ENCODE peak calls at places on chromosomes 7 and 10, in six cellular contexts. F is T follicular helper cell; O is NCI-H1417; N is activated CD8-positive, alpha-beta T cell treated with anti-CD3 and anti-CD28 coated beads for 36 hours; Q is T47D; D is prostate gland. P is an unnamed sample.

GRCh38 chr7:113304104-113304503 is 185.8 kb upstream of the SMIM30 start:
- DNase-seq in N (no peak), O (no peak), F (no peak), D (no peak), Q (no peak), P (no peak)

GRCh38 chr10:104293021-104293420 is 24.0 kb downstream of the GSTO2 start:
- DNase-seq in F (no peak), D (no peak), N (no peak), O (no peak), Q (no peak), P (no peak)

GRCh38 chr10:49518982-49519578 is 19.8 kb downstream of the ERCC6 start:
- DNase-seq in Q (peak), D (peak), O (peak), F (no peak), N (peak), P (peak)

GRCh38 chr10:47095211-47095610 is 184.0 kb downstream of the PTPN20 start:
- DNase-seq in O (no peak), N (no peak), D (no peak), Q (no peak), F (no peak), P (no peak)

GRCh38 chr10:109587366-109587765 is 335.9 kb downstream of the XPNPEP1 start:
- DNase-seq in Q (no peak), D (no peak), N (no peak), O (no peak), F (no peak), P (no peak)

GRCh38 chr7:135557455-135558336 is at the start of gene NUP205:
- DNase-seq in N (peak), Q (peak), D (peak), O (peak), F (peak), P (peak)

GRCh38 chr7:33667261-33667660 is 238.1 kb upstream of the BMPER start:
- DNase-seq in N (no peak), D (no peak), Q (no peak), O (no peak), F (no peak), P (no peak)

GRCh38 chr10:109982123-109982522 is 25.7 kb upstream of the ADD3 start:
- DNase-seq in Q (no peak), D (no peak), N (no peak), O (no peak), F (no peak), P (no peak)

GRCh38 chr10:133324198-133324792 is 12.4 kb downstream of the CALY start:
- DNase-seq in F (peak), O (peak), D (peak), N (peak), Q (peak), P (no peak)

GRCh38 chr10:79123547-79123963 is 54.8 kb downstream of the ZMIZ1 start:
- DNase-seq in D (no peak), Q (no peak), O (no peak), F (no peak), N (no peak), P (peak)

GRCh38 chr7:4233146-4233545 is 448.9 kb upstream of the FOXK1 start:
- DNase-seq in N (no peak), D (no peak), O (no peak), Q (no peak), F (no peak), P (no peak)

GRCh38 chr10:63713191-63714144 is 192.3 kb downstream of the REEP3 start:
- DNase-seq in O (peak), Q (no peak), D (no peak), N (no peak), F (no peak), P (peak)

GRCh38 chr10:84820596-84820995 is 492.2 kb downstream of the CCSER2 start:
- DNase-seq in F (no peak), N (no peak), Q (no peak), D (no peak), O (no peak), P (no peak)

GRCh38 chr10:126060232-126060935 is 164.0 kb downstream of the FANK1 start:
- DNase-seq in N (no peak), F (no peak), Q (no peak), D (no peak), O (peak), P (peak)

P was measured in astrocyte of the cerebellum.